ENCODE peak calls at places on chromosome 11, in eight cellular contexts. One of them, this sample, is unnamed.

GRCh38 chr11:67275606-67276409 is 9.5 kb downstream of the GRK2 start:
- DNase-seq in AML-193: no peak
- DNase-seq in nucleus accumbens: no peak
- DNase-seq in DMS153: no peak
- DNase-seq in activated CD4-positive, alpha-beta T cell treated with anti-CD3 and anti-CD28 coated beads, Interleukin-2, amount 10 ng/mL, durations not matched to agents 7 days and 5 days: no peak
- DNase-seq in stimulated activated CD8-positive, alpha-beta memory T cell treated with anti-CD3 and anti-CD28 coated beads, Interleukin-4, amount 100 ng/mL, for 4 hours: no peak
- DNase-seq in SK-N-DZ: no peak
- DNase-seq in activated T-cell treated with anti-CD3 and anti-CD28 coated beads, Interleukin-2, amount 50 U/mL, for 1 hour: peak
- DNase-seq in this sample: no peak

GRCh38 chr11:2836335-2837095 is 49.1 kb downstream of the CDKN1C start:
- DNase-seq in AML-193: no peak
- DNase-seq in nucleus accumbens: no peak
- DNase-seq in DMS153: no peak
- DNase-seq in activated CD4-positive, alpha-beta T cell treated with anti-CD3 and anti-CD28 coated beads, Interleukin-2, amount 10 ng/mL, durations not matched to agents 7 days and 5 days: no peak
- DNase-seq in stimulated activated CD8-positive, alpha-beta memory T cell treated with anti-CD3 and anti-CD28 coated beads, Interleukin-4, amount 100 ng/mL, for 4 hours: no peak
- DNase-seq in SK-N-DZ: no peak
- DNase-seq in activated T-cell treated with anti-CD3 and anti-CD28 coated beads, Interleukin-2, amount 50 U/mL, for 1 hour: no peak
- DNase-seq in this sample: no peak

GRCh38 chr11:1303973-1304372 is 5.5 kb downstream of the TOLLIP start:
- DNase-seq in AML-193: no peak
- DNase-seq in nucleus accumbens: no peak
- DNase-seq in DMS153: no peak
- DNase-seq in activated CD4-positive, alpha-beta T cell treated with anti-CD3 and anti-CD28 coated beads, Interleukin-2, amount 10 ng/mL, durations not matched to agents 7 days and 5 days: no peak
- DNase-seq in stimulated activated CD8-positive, alpha-beta memory T cell treated with anti-CD3 and anti-CD28 coated beads, Interleukin-4, amount 100 ng/mL, for 4 hours: no peak
- DNase-seq in SK-N-DZ: no peak
- DNase-seq in activated T-cell treated with anti-CD3 and anti-CD28 coated beads, Interleukin-2, amount 50 U/mL, for 1 hour: no peak
- DNase-seq in this sample: no peak

GRCh38 chr11:132824642-132825041 is 707.7 kb downstream of the OPCML start:
- DNase-seq in AML-193: no peak
- DNase-seq in nucleus accumbens: no peak
- DNase-seq in DMS153: no peak
- DNase-seq in activated CD4-positive, alpha-beta T cell treated with anti-CD3 and anti-CD28 coated beads, Interleukin-2, amount 10 ng/mL, durations not matched to agents 7 days and 5 days: no peak
- DNase-seq in stimulated activated CD8-positive, alpha-beta memory T cell treated with anti-CD3 and anti-CD28 coated beads, Interleukin-4, amount 100 ng/mL, for 4 hours: no peak
- DNase-seq in SK-N-DZ: no peak
- DNase-seq in activated T-cell treated with anti-CD3 and anti-CD28 coated beads, Interleukin-2, amount 50 U/mL, for 1 hour: no peak
- DNase-seq in this sample: no peak

GRCh38 chr11:119018074-119018938 is at the start of the genes RPS25 and TRAPPC4:
- DNase-seq in AML-193: peak
- DNase-seq in nucleus accumbens: peak
- DNase-seq in DMS153: peak
- DNase-seq in activated CD4-positive, alpha-beta T cell treated with anti-CD3 and anti-CD28 coated beads, Interleukin-2, amount 10 ng/mL, durations not matched to agents 7 days and 5 days: peak
- DNase-seq in stimulated activated CD8-positive, alpha-beta memory T cell treated with anti-CD3 and anti-CD28 coated beads, Interleukin-4, amount 100 ng/mL, for 4 hours: peak
- DNase-seq in SK-N-DZ: peak
- DNase-seq in activated T-cell treated with anti-CD3 and anti-CD28 coated beads, Interleukin-2, amount 50 U/mL, for 1 hour: peak
- DNase-seq in this sample: peak

GRCh38 chr11:18065572-18065971 is 19.5 kb upstream of the TPH1 start:
- DNase-seq in AML-193: no peak
- DNase-seq in nucleus accumbens: no peak
- DNase-seq in DMS153: peak
- DNase-seq in activated CD4-positive, alpha-beta T cell treated with anti-CD3 and anti-CD28 coated beads, Interleukin-2, amount 10 ng/mL, durations not matched to agents 7 days and 5 days: no peak
- DNase-seq in stimulated activated CD8-positive, alpha-beta memory T cell treated with anti-CD3 and anti-CD28 coated beads, Interleukin-4, amount 100 ng/mL, for 4 hours: no peak
- DNase-seq in SK-N-DZ: no peak
- DNase-seq in activated T-cell treated with anti-CD3 and anti-CD28 coated beads, Interleukin-2, amount 50 U/mL, for 1 hour: no peak
- DNase-seq in this sample: no peak

GRCh38 chr11:119323532-119324033 is 6.7 kb upstream of the MCAM start:
- DNase-seq in AML-193: peak
- DNase-seq in nucleus accumbens: no peak
- DNase-seq in DMS153: peak
- DNase-seq in activated CD4-positive, alpha-beta T cell treated with anti-CD3 and anti-CD28 coated beads, Interleukin-2, amount 10 ng/mL, durations not matched to agents 7 days and 5 days: peak
- DNase-seq in stimulated activated CD8-positive, alpha-beta memory T cell treated with anti-CD3 and anti-CD28 coated beads, Interleukin-4, amount 100 ng/mL, for 4 hours: peak
- DNase-seq in SK-N-DZ: peak
- DNase-seq in activated T-cell treated with anti-CD3 and anti-CD28 coated beads, Interleukin-2, amount 50 U/mL, for 1 hour: peak
- DNase-seq in this sample: peak

GRCh38 chr11:108405706-108406105 is 61.6 kb downstream of the C11orf65 start:
- DNase-seq in AML-193: no peak
- DNase-seq in nucleus accumbens: no peak
- DNase-seq in DMS153: no peak
- DNase-seq in activated CD4-positive, alpha-beta T cell treated with anti-CD3 and anti-CD28 coated beads, Interleukin-2, amount 10 ng/mL, durations not matched to agents 7 days and 5 days: no peak
- DNase-seq in stimulated activated CD8-positive, alpha-beta memory T cell treated with anti-CD3 and anti-CD28 coated beads, Interleukin-4, amount 100 ng/mL, for 4 hours: no peak
- DNase-seq in SK-N-DZ: no peak
- DNase-seq in activated T-cell treated with anti-CD3 and anti-CD28 coated beads, Interleukin-2, amount 50 U/mL, for 1 hour: no peak
- DNase-seq in this sample: no peak

GRCh38 chr11:1877211-1878133 is 14.2 kb downstream of the PRR33 start:
- DNase-seq in AML-193: no peak
- DNase-seq in nucleus accumbens: no peak
- DNase-seq in DMS153: peak
- DNase-seq in activated CD4-positive, alpha-beta T cell treated with anti-CD3 and anti-CD28 coated beads, Interleukin-2, amount 10 ng/mL, durations not matched to agents 7 days and 5 days: no peak
- DNase-seq in stimulated activated CD8-positive, alpha-beta memory T cell treated with anti-CD3 and anti-CD28 coated beads, Interleukin-4, amount 100 ng/mL, for 4 hours: no peak
- DNase-seq in SK-N-DZ: no peak
- DNase-seq in activated T-cell treated with anti-CD3 and anti-CD28 coated beads, Interleukin-2, amount 50 U/mL, for 1 hour: peak
- DNase-seq in this sample: no peak

GRCh38 chr11:64656797-64657196 is 65.8 kb downstream of the SLC22A12 start:
- DNase-seq in AML-193: no peak
- DNase-seq in nucleus accumbens: no peak
- DNase-seq in DMS153: no peak
- DNase-seq in activated CD4-positive, alpha-beta T cell treated with anti-CD3 and anti-CD28 coated beads, Interleukin-2, amount 10 ng/mL, durations not matched to agents 7 days and 5 days: no peak
- DNase-seq in stimulated activated CD8-positive, alpha-beta memory T cell treated with anti-CD3 and anti-CD28 coated beads, Interleukin-4, amount 100 ng/mL, for 4 hours: no peak
- DNase-seq in SK-N-DZ: peak
- DNase-seq in activated T-cell treated with anti-CD3 and anti-CD28 coated beads, Interleukin-2, amount 50 U/mL, for 1 hour: no peak
- DNase-seq in this sample: no peak

GRCh38 chr11:74417860-74418508 is 19.8 kb upstream of the PGM2L1 start:
- DNase-seq in AML-193: no peak
- DNase-seq in nucleus accumbens: no peak
- DNase-seq in DMS153: no peak
- DNase-seq in activated CD4-positive, alpha-beta T cell treated with anti-CD3 and anti-CD28 coated beads, Interleukin-2, amount 10 ng/mL, durations not matched to agents 7 days and 5 days: no peak
- DNase-seq in stimulated activated CD8-positive, alpha-beta memory T cell treated with anti-CD3 and anti-CD28 coated beads, Interleukin-4, amount 100 ng/mL, for 4 hours: no peak
- DNase-seq in SK-N-DZ: no peak
- DNase-seq in activated T-cell treated with anti-CD3 and anti-CD28 coated beads, Interleukin-2, amount 50 U/mL, for 1 hour: peak
- DNase-seq in this sample: no peak

GRCh38 chr11:66017354-66017753 is 5.5 kb downstream of the CST6 start:
- DNase-seq in AML-193: no peak
- DNase-seq in nucleus accumbens: no peak
- DNase-seq in DMS153: no peak
- DNase-seq in activated CD4-positive, alpha-beta T cell treated with anti-CD3 and anti-CD28 coated beads, Interleukin-2, amount 10 ng/mL, durations not matched to agents 7 days and 5 days: no peak
- DNase-seq in stimulated activated CD8-positive, alpha-beta memory T cell treated with anti-CD3 and anti-CD28 coated beads, Interleukin-4, amount 100 ng/mL, for 4 hours: peak
- DNase-seq in SK-N-DZ: no peak
- DNase-seq in activated T-cell treated with anti-CD3 and anti-CD28 coated beads, Interleukin-2, amount 50 U/mL, for 1 hour: no peak
- DNase-seq in this sample: no peak

GRCh38 chr11:19576054-19576453 is 136.6 kb upstream of the NAV2 start:
- DNase-seq in AML-193: no peak
- DNase-seq in nucleus accumbens: no peak
- DNase-seq in DMS153: no peak
- DNase-seq in activated CD4-positive, alpha-beta T cell treated with anti-CD3 and anti-CD28 coated beads, Interleukin-2, amount 10 ng/mL, durations not matched to agents 7 days and 5 days: no peak
- DNase-seq in stimulated activated CD8-positive, alpha-beta memory T cell treated with anti-CD3 and anti-CD28 coated beads, Interleukin-4, amount 100 ng/mL, for 4 hours: no peak
- DNase-seq in SK-N-DZ: no peak
- DNase-seq in activated T-cell treated with anti-CD3 and anti-CD28 coated beads, Interleukin-2, amount 50 U/mL, for 1 hour: no peak
- DNase-seq in this sample: no peak

GRCh38 chr11:45374632-45375031 is 88.5 kb upstream of the SYT13 start:
- DNase-seq in AML-193: no peak
- DNase-seq in nucleus accumbens: no peak
- DNase-seq in DMS153: no peak
- DNase-seq in activated CD4-positive, alpha-beta T cell treated with anti-CD3 and anti-CD28 coated beads, Interleukin-2, amount 10 ng/mL, durations not matched to agents 7 days and 5 days: no peak
- DNase-seq in stimulated activated CD8-positive, alpha-beta memory T cell treated with anti-CD3 and anti-CD28 coated beads, Interleukin-4, amount 100 ng/mL, for 4 hours: no peak
- DNase-seq in SK-N-DZ: no peak
- DNase-seq in activated T-cell treated with anti-CD3 and anti-CD28 coated beads, Interleukin-2, amount 50 U/mL, for 1 hour: peak
- DNase-seq in this sample: no peak